ENCODE peak calls at places on chromosomes 11 and 22, in seven cellular contexts. T is epithelial cell of esophagus, S is Caki2, R is AG08396, L is HT-29, H is HEK293T, B is globus pallidus. U is an unnamed sample.

GRCh38 chr11:23211221-23211620 is 350.9 kb upstream of the CCDC179 start:
- DNase-seq in T (peak; percentile 55), S (no peak), R (no peak), L (no peak), H (no peak), B (no peak), U (no peak)

GRCh38 chr11:86068138-86068861 is 584 bp downstream of the PICALM start:
- DNase-seq in T (peak; percentile 35), S (peak; percentile 51), R (no peak), L (peak; percentile 68), H (peak; percentile 21), B (peak; percentile 53), U (peak; percentile 58)

GRCh38 chr22:39938509-39938908 is 21.7 kb upstream of the TMA7B start:
- DNase-seq in T (no peak), S (no peak), R (no peak), L (no peak), H (no peak), B (no peak), U (no peak)

GRCh38 chr11:125167954-125168821 is 3.6 kb downstream of the PKNOX2 start:
- DNase-seq in T (no peak), S (no peak), R (peak; percentile 45), L (no peak), H (no peak), B (no peak), U (no peak)

GRCh38 chr11:128400382-128401203 is 186.8 kb downstream of the ETS1 start:
- DNase-seq in T (no peak), S (no peak), R (no peak), L (no peak), H (no peak), B (no peak), U (no peak)

GRCh38 chr22:27534720-27535125 is 266.8 kb downstream of the MN1 start:
- DNase-seq in T (peak; percentile 30), S (no peak), R (peak; percentile 25), L (no peak), H (no peak), B (no peak), U (no peak)

GRCh38 chr11:102983491-102983890 is 28.0 kb upstream of the MMP13 start:
- DNase-seq in T (peak; percentile 32), S (no peak), R (no peak), L (no peak), H (no peak), B (no peak), U (no peak)

GRCh38 chr11:11841121-11841604 is 609 bp upstream of the USP47 start:
- DNase-seq in T (no peak), S (no peak), R (peak; percentile 46), L (peak; percentile 53), H (peak; percentile 38), B (peak; percentile 79), U (peak; percentile 76)

GRCh38 chr22:20243545-20244249 is 24.4 kb downstream of the RTN4R start:
- DNase-seq in T (peak; percentile 62), S (peak; percentile 27), R (peak; percentile 89), L (peak; percentile 74), H (peak; percentile 43), B (no peak), U (peak; percentile 32)

GRCh38 chr11:21115999-21116398 is 446.6 kb downstream of the NELL1 start:
- DNase-seq in T (no peak), S (no peak), R (no peak), L (no peak), H (no peak), B (no peak), U (no peak)

GRCh38 chr11:38577769-38578168 is 1979.7 kb upstream of the RAG2 start:
- DNase-seq in T (no peak), S (no peak), R (no peak), L (no peak), H (no peak), B (no peak), U (no peak)

GRCh38 chr11:27471067-27471587 is 1.5 kb downstream of the LGR4 start:
- DNase-seq in T (peak; percentile 50), S (peak; percentile 45), R (no peak), L (peak; percentile 75), H (no peak), B (no peak), U (peak; percentile 58)

GRCh38 chr22:44523981-44524759 is 26.1 kb upstream of the RTL6 start:
- DNase-seq in T (no peak), S (no peak), R (peak; percentile 88), L (no peak), H (no peak), B (no peak), U (no peak)

GRCh38 chr11:76159983-76160661 is 46.2 kb downstream of the WNT11 start:
- DNase-seq in T (no peak), S (no peak), R (no peak), L (no peak), H (no peak), B (no peak), U (no peak)

GRCh38 chr22:22682807-22683667 is 38.6 kb downstream of the GGTLC2 start:
- DNase-seq in T (no peak), S (peak; percentile 73), R (no peak), L (no peak), H (no peak), B (no peak), U (no peak)

U was measured in C1 segment of cervical spinal cord.